ENCODE peak calls at places on chromosome 19, in six cellular contexts. O is Peyer's patch, N is OCI-LY7, B is left lung, Y is adrenal gland, R is heart left ventricle. G is an unnamed sample.
A peak's percentile ranks its signal among the peaks of the same experiment; 100 is the strongest.

GRCh38 chr19:38712161-38712748 is 32.0 kb downstream of the CAPN12 start:
- DNase-seq in O (no peak), N (no peak), B (no peak), Y (no peak), R (no peak), G (no peak)

GRCh38 chr19:48511800-48512503 is at the start of gene LMTK3:
- DNase-seq in O (peak; percentile 77), N (peak; percentile 89), B (no peak), Y (peak; percentile 55), R (no peak), G (peak; percentile 45)

GRCh38 chr19:4577020-4577782 is 17.7 kb upstream of the SEMA6B start:
- DNase-seq in O (no peak), N (no peak), B (no peak), Y (no peak), R (no peak), G (no peak)

GRCh38 chr19:14114854-14115253 is 2.7 kb downstream of the PRKACA start:
- DNase-seq in O (peak; percentile 46), N (peak; percentile 57), B (peak; percentile 56), Y (no peak), R (peak; percentile 85), G (peak; percentile 40)

GRCh38 chr19:7542556-7543348 is 7.2 kb downstream of the PNPLA6 start:
- DNase-seq in O (no peak), N (no peak), B (no peak), Y (no peak), R (no peak), G (no peak)

GRCh38 chr19:55189424-55189823 is 9.3 kb upstream of the SYT5 start:
- DNase-seq in O (no peak), N (no peak), B (no peak), Y (no peak), R (peak; percentile 60), G (no peak)

GRCh38 chr19:55640577-55641375 is at the start of gene ZNF580:
- DNase-seq in O (peak; percentile 47), N (peak; percentile 75), B (peak; percentile 72), Y (peak; percentile 67), R (peak; percentile 86), G (peak; percentile 86)

GRCh38 chr19:2476451-2477140 is 669 bp downstream of the GADD45B start:
- DNase-seq in O (peak; percentile 73), N (peak; percentile 59), B (peak; percentile 67), Y (peak; percentile 59), R (no peak), G (peak; percentile 78)

GRCh38 chr19:45419396-45419795 is 4.3 kb downstream of the ERCC1 start:
- DNase-seq in O (peak; percentile 75), N (peak; percentile 89), B (peak; percentile 63), Y (no peak), R (peak; percentile 61), G (peak; percentile 69)

GRCh38 chr19:15292847-15293582 is 39.3 kb downstream of the BRD4 start:
- DNase-seq in O (no peak), N (peak; percentile 76), B (no peak), Y (no peak), R (no peak), G (peak; percentile 30)

GRCh38 chr19:35790981-35791813 is 15.8 kb downstream of the ARHGAP33 start:
- DNase-seq in O (no peak), N (peak; percentile 56), B (no peak), Y (no peak), R (no peak), G (no peak)
- TF ChIP-seq CTCF in O (no peak), N (peak; percentile 66), B (no peak), Y (no peak), R (no peak), G (peak; percentile 42)

DNA sequence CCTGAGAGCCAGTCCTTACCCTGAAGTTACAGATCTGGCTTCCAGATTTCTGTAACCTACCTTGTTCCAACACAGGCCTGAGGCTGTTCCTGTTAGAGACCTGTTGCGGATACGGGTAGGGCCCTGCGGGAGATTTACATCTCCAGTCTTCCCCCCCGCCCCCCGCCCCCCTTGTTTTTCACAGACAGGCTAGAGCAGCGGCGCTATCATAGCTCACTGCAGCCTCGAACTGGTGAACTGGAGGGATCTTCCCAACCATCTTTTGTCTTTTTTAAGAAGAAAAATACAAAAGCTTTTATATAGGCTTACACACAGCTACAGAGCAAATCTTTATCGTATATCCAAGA is 10.6 kb upstream of the CEACAM21 start:
- DNase-seq in O (no peak), N (no peak), B (no peak), Y (no peak), R (no peak), G (no peak)
- H3K4me3 ChIP-seq in O (no peak overlapping the region), N (no peak overlapping the region), B (no peak overlapping the region), Y (no peak overlapping the region), R (no peak overlapping the region), G (no peak overlapping the region)

DNA sequence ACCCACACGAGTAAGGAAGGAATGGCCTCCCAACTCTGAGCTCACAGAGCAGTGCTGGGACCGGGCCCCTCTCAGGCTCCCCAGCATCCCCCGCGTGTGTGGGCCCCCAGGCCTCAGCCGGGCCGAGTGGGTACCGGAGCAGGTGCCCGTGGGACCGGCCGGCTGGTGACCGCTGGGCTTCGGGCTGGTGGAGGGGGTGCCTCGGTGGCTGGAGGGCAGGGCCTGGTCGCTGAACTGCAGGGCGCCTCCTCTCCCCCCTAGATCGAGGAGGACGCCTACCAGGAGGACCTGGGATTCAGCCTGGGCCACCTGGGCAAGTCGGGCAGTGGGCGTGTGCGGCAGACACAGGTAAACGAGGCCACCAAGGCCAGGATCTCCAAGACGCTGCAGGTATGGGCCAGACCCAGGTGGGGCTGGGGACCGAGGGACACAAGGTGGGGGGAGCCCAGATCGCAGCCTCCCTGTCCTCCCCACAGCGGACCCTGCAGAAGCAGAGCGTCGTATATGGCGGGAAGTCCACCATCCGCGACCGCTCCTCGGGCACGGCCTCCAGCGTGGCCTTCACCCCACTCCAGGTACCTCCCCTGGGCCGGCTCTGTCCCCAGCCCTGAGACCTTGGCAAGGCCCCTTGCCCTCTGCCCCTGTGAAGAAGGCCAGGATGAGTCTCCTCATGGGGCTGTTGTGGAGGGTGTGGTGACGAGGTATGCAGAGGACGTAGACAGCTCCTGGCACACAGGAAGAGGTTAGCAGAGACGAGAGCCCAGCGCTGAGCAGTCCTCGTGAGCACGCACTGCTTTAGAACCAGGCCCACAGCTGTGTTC is 8.6 kb upstream of the CNOT3 start:
- DNase-seq in O (no peak), N (no peak), B (no peak), Y (no peak), R (no peak), G (no peak)
- H3K36me3 ChIP-seq in O (no peaks in the 10 kb centered on the region), N (peaks cover 64% of the 10 kb centered on the region), B (peaks cover 88% of the 10 kb centered on the region), Y (no peaks in the 10 kb centered on the region), R (peaks cover 79% of the 10 kb centered on the region), G (peaks cover 34% of the 10 kb centered on the region)

GRCh38 chr19:29743681-29744080 is 28.6 kb upstream of the C19orf12 start:
- DNase-seq in O (no peak), N (no peak), B (no peak), Y (no peak), R (no peak), G (no peak)

GRCh38 chr19:29741776-29742175 is 26.7 kb upstream of the C19orf12 start:
- DNase-seq in O (no peak), N (no peak), B (no peak), Y (no peak), R (no peak), G (no peak)

GRCh38 chr19:29748996-29749395 is 33.9 kb upstream of the C19orf12 start:
- DNase-seq in O (no peak), N (no peak), B (no peak), Y (no peak), R (no peak), G (no peak)

GRCh38 chr19:29741226-29741625 is 26.2 kb upstream of the C19orf12 start:
- DNase-seq in O (no peak), N (no peak), B (no peak), Y (no peak), R (no peak), G (no peak)

GRCh38 chr19:29745253-29745652 is 30.2 kb upstream of the C19orf12 start:
- DNase-seq in O (no peak), N (no peak), B (no peak), Y (no peak), R (no peak), G (no peak)
- TF ChIP-seq CTCF in O (no peak), N (peak; percentile 42), B (no peak), Y (no peak), R (no peak), G (peak; percentile 41)

GRCh38 chr19:12943437-12944044 is 2.1 kb upstream of the RAD23A start:
- DNase-seq in O (no peak), N (no peak), B (no peak), Y (no peak), R (no peak), G (no peak)
- H3K4me3 ChIP-seq in O (no peak overlapping the region), N (peak overlapping the region; percentile 20), B (no peak overlapping the region), Y (no peak overlapping the region), R (no peak overlapping the region), G (peak overlapping the region; percentile 45)

DNA sequence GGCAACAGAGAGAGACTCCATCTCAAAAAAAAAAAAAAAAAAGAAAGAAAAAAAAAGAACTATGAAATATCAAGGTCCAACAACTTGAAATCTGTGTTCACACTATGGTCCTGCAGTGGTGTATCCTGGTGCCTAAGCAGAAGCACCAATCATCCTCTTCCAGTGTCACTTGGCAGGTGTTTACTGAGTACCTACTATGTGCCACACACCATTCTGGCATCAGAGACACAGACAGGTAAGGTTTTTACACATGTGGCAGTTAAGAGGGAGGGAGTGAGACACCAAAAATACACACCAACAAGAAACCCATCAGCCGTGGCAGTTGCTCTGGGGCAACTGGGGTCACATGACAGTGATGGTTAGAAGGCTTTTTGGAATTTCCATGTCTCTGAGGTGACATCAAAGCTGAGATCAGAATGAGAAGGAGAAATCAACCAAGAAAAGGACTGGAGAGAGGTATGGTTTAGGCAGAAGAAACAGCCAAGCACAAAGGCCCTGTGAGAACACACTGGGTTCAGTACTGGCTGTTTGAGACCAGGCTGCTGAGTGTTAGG is 17.6 kb downstream of the PBX4 start:
- DNase-seq in O (no peak), N (no peak), B (no peak), Y (no peak), R (no peak), G (peak; percentile 37)
- H3K36me3 ChIP-seq in O (no peaks in the 10 kb centered on the region), N (no peaks in the 10 kb centered on the region), B (no peaks in the 10 kb centered on the region), Y (no peaks in the 10 kb centered on the region), R (no peaks in the 10 kb centered on the region), G (no peaks in the 10 kb centered on the region)

GRCh38 chr19:41641879-41642485 is 15.1 kb upstream of the CEACAM4 start:
- DNase-seq in O (peak; percentile 65), N (peak; percentile 66), B (no peak), Y (peak; percentile 56), R (no peak), G (no peak)

GRCh38 chr19:41649827-41650226 is 23.0 kb upstream of the CEACAM4 start:
- DNase-seq in O (no peak), N (no peak), B (no peak), Y (no peak), R (no peak), G (no peak)

GRCh38 chr19:41646589-41647204 is 19.8 kb upstream of the CEACAM4 start:
- DNase-seq in O (no peak), N (peak; percentile 33), B (no peak), Y (no peak), R (no peak), G (peak; percentile 13)
- TF ChIP-seq CTCF in O (no peak), N (peak; percentile 82), B (peak; percentile 54), Y (peak; percentile 14), R (peak; percentile 15), G (peak; percentile 70)

G was measured in GM06990.